ENCODE peak calls at places on chromosomes 12 and 14, in five cellular contexts. E, K, Y, D and U are unnamed samples.

GRCh38 chr14:41609704-41610183 is 3.1 kb downstream of the LRFN5 start:
- DNase-seq in D (no peak), Y (no peak), K (no peak), E (no peak), U (peak)

GRCh38 chr12:62915130-62915529 is 19.8 kb downstream of the PPM1H start:
- DNase-seq in D (no peak), Y (no peak), K (no peak), E (no peak), U (no peak)

GRCh38 chr12:101564912-101565311 is 29.9 kb upstream of the MYBPC1 start:
- DNase-seq in K (no peak), E (no peak), Y (no peak), D (no peak), U (no peak)

GRCh38 chr14:51006781-51007211 is 62.5 kb upstream of the PYGL start:
- DNase-seq in Y (no peak), K (peak), E (peak), D (peak), U (peak)

GRCh38 chr12:126811401-126811800 is 1455.6 kb upstream of the TMEM132C start:
- DNase-seq in D (no peak), Y (no peak), E (no peak), K (no peak), U (no peak)

GRCh38 chr12:127509066-127509778 is 757.7 kb upstream of the TMEM132C start:
- DNase-seq in K (no peak), D (peak), Y (no peak), E (peak), U (peak)

GRCh38 chr12:40202095-40203059 is 22.4 kb upstream of the LRRK2 start:
- DNase-seq in Y (no peak), E (no peak), D (no peak), K (no peak), U (no peak)

GRCh38 chr14:104864267-104865068 is 600 bp upstream of the CEP170B start:
- DNase-seq in D (no peak), E (no peak), K (no peak), Y (no peak), U (no peak)

GRCh38 chr12:88393017-88393767 is 187.1 kb downstream of the KITLG start:
- DNase-seq in D (no peak), Y (no peak), E (no peak), K (no peak), U (no peak)

GRCh38 chr12:115960-116915 is 49.7 kb downstream of the IQSEC3 start:
- DNase-seq in E (no peak), K (no peak), Y (no peak), D (no peak), U (no peak)

GRCh38 chr12:80273144-80273543 is 170.9 kb upstream of the PTPRQ start:
- DNase-seq in K (no peak), E (no peak), Y (no peak), D (no peak), U (no peak)

GRCh38 chr12:106328735-106329134 is 26.2 kb downstream of the TCP11L2 start:
- DNase-seq in E (no peak), Y (no peak), K (no peak), D (no peak), U (no peak)

GRCh38 chr12:76003263-76003640 is 28.3 kb downstream of the PHLDA1 start:
- DNase-seq in K (no peak), E (no peak), Y (no peak), D (no peak), U (no peak)

GRCh38 chr12:20282411-20282810 is 85.9 kb upstream of the PDE3A start:
- DNase-seq in E (no peak), Y (no peak), K (no peak), D (no peak), U (no peak)

GRCh38 chr12:53996188-53996885 is 3.6 kb upstream of the HOXC9 start:
- DNase-seq in E (no peak), K (no peak), Y (no peak), D (no peak), U (no peak)

GRCh38 chr12:12011880-12012260 is 58.9 kb upstream of the BCL2L14 start:
- DNase-seq in K (no peak), D (no peak), E (no peak), Y (no peak), U (no peak)

GRCh38 chr14:61472025-61472672 is 150.8 kb downstream of the PRKCH start:
- DNase-seq in E (peak), Y (no peak), K (no peak), D (peak), U (peak)

GRCh38 chr12:130098301-130099005 is 63.8 kb upstream of the FZD10 start:
- DNase-seq in D (no peak), E (no peak), Y (no peak), K (no peak), U (no peak)

GRCh38 chr12:40248585-40249297 is 23.9 kb downstream of the LRRK2 start:
- DNase-seq in E (no peak), Y (no peak), D (no peak), K (no peak), U (no peak)

GRCh38 chr14:36619131-36619530 is 36.7 kb upstream of the NKX2-8 start:
- DNase-seq in D (no peak), Y (no peak), K (no peak), E (no peak), U (no peak)

GRCh38 chr12:66087365-66087943 is 43.1 kb downstream of the LLPH start:
- DNase-seq in K (no peak), Y (no peak), E (no peak), D (peak), U (peak)

GRCh38 chr12:62530596-62530995 is 64.0 kb downstream of the MON2 start:
- DNase-seq in K (no peak), Y (no peak), E (peak), D (peak), U (peak)

GRCh38 chr12:28257411-28257810 is 67.2 kb downstream of the CCDC91 start:
- DNase-seq in Y (no peak), E (no peak), D (no peak), K (no peak), U (no peak)